ENCODE peak calls at places on chromosome 22, in six cellular contexts. Z, A, Y, D, G and F are unnamed samples.
A peak's percentile ranks its signal among the peaks of the same experiment; 100 is the strongest.

GRCh38 chr22:17786435-17787158 is 12.3 kb upstream of the BID start:
- DNase-seq in A (peak; percentile 65), Y (no peak), G (no peak), D (no peak), Z (peak; percentile 49), F (no peak)

GRCh38 chr22:27317156-27317555 is 484.4 kb downstream of the MN1 start:
- DNase-seq in G (no peak), A (peak; percentile 13), Y (no peak), D (no peak), Z (no peak), F (peak; percentile 43)

GRCh38 chr22:46742576-46743221 is 4.6 kb upstream of the CERK start:
- DNase-seq in Z (no peak), Y (no peak), G (no peak), A (no peak), D (no peak), F (no peak)

GRCh38 chr22:40637181-40638150 is 947 bp upstream of the MRTFA start:
- DNase-seq in A (no peak), Z (no peak), D (no peak), Y (no peak), G (no peak), F (peak; percentile 44)

GRCh38 chr22:46592390-46592872 is 27.8 kb upstream of the GRAMD4 start:
- DNase-seq in A (peak; percentile 47), G (peak; percentile 82), Y (no peak), Z (peak; percentile 97), D (no peak), F (peak; percentile 86)

GRCh38 chr22:45155050-45155840 is 8.5 kb upstream of the NUP50 start:
- DNase-seq in Y (no peak), Z (peak; percentile 16), D (no peak), A (no peak), G (no peak), F (no peak)

GRCh38 chr22:45483918-45484499 is 18.7 kb upstream of the FBLN1 start:
- DNase-seq in Z (no peak), Y (no peak), G (no peak), D (no peak), A (no peak), F (no peak)

GRCh38 chr22:19503869-19504268 is 20.3 kb downstream of the CLDN5 start:
- DNase-seq in A (no peak), D (no peak), G (no peak), Z (no peak), Y (no peak), F (no peak)

GRCh38 chr22:49295851-49296560 is 531.7 kb downstream of the BRD1 start:
- DNase-seq in G (no peak), Z (no peak), D (no peak), A (no peak), Y (no peak), F (peak; percentile 22)

GRCh38 chr22:38989461-38989860 is 7.3 kb downstream of the APOBEC3B start:
- DNase-seq in A (no peak), Z (no peak), Y (no peak), G (no peak), D (no peak), F (no peak)

GRCh38 chr22:19346677-19347265 is 55.3 kb upstream of the CLTCL1 start:
- DNase-seq in A (no peak), Z (no peak), Y (no peak), D (no peak), G (no peak), F (no peak)

GRCh38 chr22:33024626-33025025 is 33.6 kb downstream of the SYN3 start:
- DNase-seq in D (no peak), Y (no peak), G (no peak), Z (no peak), A (no peak), F (no peak)

GRCh38 chr22:29245626-29246385 is 22.0 kb downstream of the RHBDD3 start:
- DNase-seq in Z (peak; percentile 60), G (peak; percentile 77), Y (peak; percentile 42), A (peak; percentile 75), D (peak; percentile 49), F (peak; percentile 70)

GRCh38 chr22:29032014-29032475 is 29.6 kb downstream of the C22orf31 start:
- DNase-seq in D (no peak), G (no peak), Z (no peak), Y (no peak), A (no peak), F (no peak)

GRCh38 chr22:43824724-43825485 is 12.8 kb upstream of the EFCAB6 start:
- DNase-seq in Z (no peak), D (no peak), A (no peak), G (no peak), Y (no peak), F (no peak)

GRCh38 chr22:48740086-48740730 is 1087.5 kb downstream of the BRD1 start:
- DNase-seq in Z (no peak), G (no peak), Y (no peak), A (no peak), D (no peak), F (no peak)

GRCh38 chr22:50621491-50621880 is 6.5 kb downstream of the ARSA start:
- DNase-seq in Z (no peak), Y (no peak), G (peak; percentile 70), A (no peak), D (no peak), F (peak; percentile 54)

GRCh38 chr22:36369922-36370781 is 17.6 kb downstream of the MYH9 start:
- DNase-seq in Z (peak; percentile 40), A (peak; percentile 74), Y (no peak), D (no peak), G (no peak), F (no peak)

GRCh38 chr22:20632518-20632917 is 125.1 kb downstream of the MED15 start:
- DNase-seq in Z (no peak), A (no peak), Y (no peak), D (no peak), G (no peak), F (no peak)

GRCh38 chr22:41800348-41801146 is at the start of gene CCDC134:
- DNase-seq in Y (peak; percentile 84), G (peak; percentile 94), A (peak; percentile 72), Z (peak; percentile 80), D (peak; percentile 80), F (peak; percentile 97)